ENCODE peak calls at places on chromosomes 2 and 18, in ten cellular contexts. N, B, A, P, F, H, W, Z, R and K are unnamed samples.

GRCh38 chr2:160269803-160270570 is 69.9 kb upstream of the ITGB6 start:
- DNase-seq in N (peak; percentile 88), B (peak; percentile 96), A (peak; percentile 92), P (peak; percentile 80), F (peak; percentile 75), H (peak; percentile 94), W (peak; percentile 98), Z (peak; percentile 97), R (peak; percentile 95), K (peak; percentile 70)

GRCh38 chr2:48589170-48589767 is 28.4 kb upstream of the GTF2A1L start:
- DNase-seq in N (peak; percentile 19), B (no peak), A (peak; percentile 54), P (peak; percentile 25), F (peak; percentile 25), H (no peak), W (peak; percentile 70), Z (peak; percentile 65), R (peak; percentile 46), K (peak; percentile 25)

GRCh38 chr18:59021500-59021899 is 118.2 kb upstream of the SEC11C start:
- DNase-seq in N (no peak), B (no peak), A (no peak), P (no peak), F (no peak), H (peak; percentile 81), W (no peak), Z (no peak), R (peak; percentile 21), K (no peak)

GRCh38 chr2:68726608-68727367 is 7.8 kb upstream of the ARHGAP25 start:
- DNase-seq in N (peak; percentile 75), B (no peak), A (no peak), P (peak; percentile 96), F (peak; percentile 60), H (no peak), W (no peak), Z (no peak), R (no peak), K (peak; percentile 71)

GRCh38 chr2:111135910-111136297 is 15.2 kb downstream of the BCL2L11 start:
- DNase-seq in N (peak; percentile 82), B (no peak), A (no peak), P (no peak), F (peak; percentile 13), H (peak; percentile 85), W (peak; percentile 88), Z (peak; percentile 82), R (no peak), K (peak; percentile 20)

GRCh38 chr2:62042944-62043343 is 137.5 kb downstream of the COMMD1 start:
- DNase-seq in N (peak; percentile 8), B (no peak), A (no peak), P (no peak), F (no peak), H (no peak), W (peak; percentile 15), Z (no peak), R (no peak), K (no peak)

GRCh38 chr2:225494100-225494459 is 94.6 kb downstream of the NYAP2 start:
- DNase-seq in N (peak; percentile 80), B (no peak), A (no peak), P (no peak), F (no peak), H (no peak), W (no peak), Z (no peak), R (no peak), K (no peak)

GRCh38 chr2:42368817-42369550 is 8.0 kb upstream of the COX7A2L start:
- DNase-seq in N (no peak), B (no peak), A (peak; percentile 49), P (no peak), F (no peak), H (no peak), W (no peak), Z (no peak), R (no peak), K (no peak)

GRCh38 chr2:97706708-97707345 is 6.5 kb upstream of the ZAP70 start:
- DNase-seq in N (no peak), B (no peak), A (no peak), P (no peak), F (no peak), H (peak; percentile 7), W (no peak), Z (no peak), R (no peak), K (no peak)

GRCh38 chr2:16038586-16038985 is 98.2 kb downstream of the MYCN start:
- DNase-seq in N (no peak), B (no peak), A (no peak), P (no peak), F (no peak), H (no peak), W (no peak), Z (no peak), R (no peak), K (no peak)

GRCh38 chr18:6414118-6414722 is 491 bp downstream of the L3MBTL4 start:
- DNase-seq in N (no peak), B (peak; percentile 80), A (no peak), P (peak; percentile 39), F (peak; percentile 97), H (peak; percentile 76), W (no peak), Z (peak; percentile 18), R (peak; percentile 80), K (peak; percentile 91)

GRCh38 chr2:86305195-86305975 is 32.0 kb downstream of the REEP1 start:
- DNase-seq in N (no peak), B (peak; percentile 74), A (no peak), P (no peak), F (no peak), H (no peak), W (no peak), Z (no peak), R (no peak), K (no peak)

GRCh38 chr2:12918138-12918840 is 201.6 kb downstream of the TRIB2 start:
- DNase-seq in N (no peak), B (no peak), A (no peak), P (no peak), F (no peak), H (no peak), W (no peak), Z (peak; percentile 76), R (no peak), K (no peak)

GRCh38 chr2:109063326-109063670 is 65.7 kb upstream of the SH3RF3 start:
- DNase-seq in N (no peak), B (no peak), A (no peak), P (peak; percentile 8), F (no peak), H (no peak), W (no peak), Z (no peak), R (no peak), K (no peak)

GRCh38 chr2:236731767-236732580 is 162.3 kb downstream of the ACKR3 start:
- DNase-seq in N (peak; percentile 25), B (peak; percentile 95), A (peak; percentile 36), P (no peak), F (no peak), H (peak; percentile 90), W (peak; percentile 98), Z (peak; percentile 67), R (peak; percentile 63), K (no peak)

GRCh38 chr2:119225084-119225864 is 1.6 kb downstream of the STEAP3 start:
- DNase-seq in N (no peak), B (no peak), A (no peak), P (peak; percentile 11), F (no peak), H (no peak), W (no peak), Z (no peak), R (peak; percentile 22), K (peak; percentile 46)

GRCh38 chr2:168119519-168120141 is 127.8 kb downstream of the STK39 start:
- DNase-seq in N (peak; percentile 51), B (no peak), A (peak; percentile 65), P (peak; percentile 28), F (peak; percentile 20), H (no peak), W (peak; percentile 81), Z (peak; percentile 82), R (no peak), K (peak; percentile 10)

GRCh38 chr18:26489191-26489590 is 59.2 kb downstream of the KCTD1 start:
- DNase-seq in N (no peak), B (no peak), A (no peak), P (no peak), F (no peak), H (no peak), W (no peak), Z (no peak), R (no peak), K (no peak)

GRCh38 chr2:47471429-47472116 is 68.6 kb downstream of the MSH2 start:
- DNase-seq in N (no peak), B (no peak), A (no peak), P (no peak), F (no peak), H (no peak), W (no peak), Z (no peak), R (no peak), K (no peak)
- TF ChIP-seq CTCF in N (no peak), B (no peak), A (no peak), P (no peak), F (no peak), H (no peak), W (no peak), Z (no peak), R (no peak), K (no peak)

GRCh38 chr2:70558195-70558808 is 4.7 kb upstream of the TGFA start:
- DNase-seq in N (no peak), B (no peak), A (peak; percentile 12), P (no peak), F (no peak), H (no peak), W (no peak), Z (no peak), R (no peak), K (no peak)
- TF ChIP-seq CTCF in N (no peak), B (no peak), A (no peak), P (no peak), F (no peak), H (no peak), W (no peak), Z (no peak), R (no peak), K (no peak)

GRCh38 chr18:7735194-7735593 is 168.1 kb downstream of the PTPRM start:
- DNase-seq in N (no peak), B (no peak), A (peak; percentile 35), P (no peak), F (no peak), H (no peak), W (no peak), Z (no peak), R (no peak), K (no peak)
- TF ChIP-seq CTCF in N (no peak), B (no peak), A (peak; percentile 42), P (no peak), F (no peak), H (peak; percentile 45), W (peak; percentile 15), Z (peak; percentile 30), R (no peak), K (no peak)

DNA sequence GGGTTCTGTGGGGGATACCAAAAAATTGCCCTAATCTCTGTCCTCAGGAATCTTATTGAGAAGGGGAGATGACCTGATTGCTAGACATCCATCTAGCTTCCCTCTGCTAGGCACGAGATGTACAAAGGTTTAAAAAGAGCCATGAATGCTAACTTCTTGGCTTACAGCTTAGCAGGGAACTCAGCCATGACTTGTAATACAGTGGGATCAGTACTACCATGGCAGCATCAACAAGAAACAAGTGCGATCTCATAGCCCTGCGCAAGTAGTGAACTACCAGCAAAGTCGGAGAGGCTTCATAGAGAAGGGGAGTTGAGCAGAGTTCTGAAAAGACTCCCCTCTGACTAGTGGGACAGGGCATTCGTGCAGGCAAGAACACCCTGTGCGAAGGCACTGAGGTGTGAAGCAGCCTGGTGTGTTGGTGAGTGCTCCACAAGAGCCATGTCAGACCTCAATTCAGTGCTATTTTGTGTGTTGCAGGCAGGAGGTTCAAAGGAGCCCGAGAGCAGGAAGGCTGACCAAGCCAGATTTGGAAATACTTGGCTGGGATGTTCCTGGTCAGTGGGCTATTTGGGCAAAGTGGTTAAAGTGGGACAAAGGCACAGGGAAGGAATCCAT is 130.0 kb downstream of the FMNL2 start:
- DNase-seq in N (no peak), B (no peak), A (no peak), P (no peak), F (no peak), H (peak; percentile 54), W (no peak), Z (no peak), R (peak; percentile 82), K (no peak)
- TF ChIP-seq CTCF in N (no peak), B (no peak), A (no peak), P (no peak), F (no peak), H (no peak), W (peak; percentile 6), Z (no peak), R (no peak), K (no peak)